ENCODE peak calls at places on chromosomes 16 and 17, in nine cellular contexts. Z is cardiac muscle cell, D is left ventricle myocardium inferior, O is pancreas, C is H9, N is ascending aorta, W is SJSA1, K is neural progenitor cell, M is OCI-LY7. U is an unnamed sample.

GRCh38 chr16:726438-727290 is at the start of the genes CCDC78 and HAGHL:
- DNase-seq in Z (peak; percentile 71), D (peak; percentile 67), O (peak; percentile 74), C (peak; percentile 85), N (no peak), W (no peak), K (peak; percentile 86), M (peak; percentile 78), U (peak; percentile 78)

GRCh38 chr17:77566566-77566965 is 391.9 kb upstream of the TNRC6C start:
- DNase-seq in Z (no peak), D (no peak), O (no peak), C (no peak), N (no peak), W (no peak), K (no peak), M (no peak), U (no peak)

GRCh38 chr16:84789431-84789830 is 30.4 kb upstream of the CRISPLD2 start:
- DNase-seq in Z (no peak), D (no peak), O (no peak), C (no peak), N (no peak), W (no peak), K (no peak), M (no peak), U (no peak)

GRCh38 chr16:82016964-82017363 is 5.7 kb upstream of the SDR42E1 start:
- DNase-seq in Z (no peak), D (no peak), O (no peak), C (no peak), N (no peak), W (no peak), K (no peak), M (no peak), U (no peak)

GRCh38 chr17:32752934-32753333 is 124.0 kb downstream of the MYO1D start:
- DNase-seq in Z (no peak), D (no peak), O (no peak), C (no peak), N (no peak), W (no peak), K (no peak), M (no peak), U (no peak)

GRCh38 chr16:58491-59439 is 5.1 kb downstream of the SNRNP25 start:
- DNase-seq in Z (no peak), D (no peak), O (peak; percentile 17), C (no peak), N (no peak), W (no peak), K (no peak), M (no peak), U (no peak)

GRCh38 chr16:16042076-16042475 is 92.7 kb downstream of the ABCC1 start:
- DNase-seq in Z (peak; percentile 49), D (peak; percentile 53), O (no peak), C (no peak), N (no peak), W (no peak), K (no peak), M (no peak), U (no peak)

GRCh38 chr17:80789356-80789902 is 202.2 kb upstream of the CHMP6 start:
- DNase-seq in Z (no peak), D (no peak), O (no peak), C (peak; percentile 19), N (no peak), W (peak; percentile 89), K (no peak), M (peak; percentile 71), U (no peak)

GRCh38 chr16:55040366-55041086 is 109.9 kb downstream of the IRX5 start:
- DNase-seq in Z (no peak), D (no peak), O (no peak), C (peak; percentile 21), N (no peak), W (no peak), K (no peak), M (no peak), U (no peak)

GRCh38 chr16:55042556-55043432 is 112.1 kb downstream of the IRX5 start:
- DNase-seq in Z (no peak), D (no peak), O (no peak), C (peak; percentile 12), N (no peak), W (no peak), K (no peak), M (no peak), U (no peak)

GRCh38 chr16:55039931-55040330 is 109.3 kb downstream of the IRX5 start:
- DNase-seq in Z (no peak), D (no peak), O (no peak), C (peak; percentile 10), N (no peak), W (no peak), K (no peak), M (no peak), U (no peak)

GRCh38 chr16:55043499-55043898 is 112.8 kb downstream of the IRX5 start:
- DNase-seq in Z (no peak), D (no peak), O (no peak), C (no peak), N (no peak), W (no peak), K (peak; percentile 35), M (no peak), U (no peak)

DNA sequence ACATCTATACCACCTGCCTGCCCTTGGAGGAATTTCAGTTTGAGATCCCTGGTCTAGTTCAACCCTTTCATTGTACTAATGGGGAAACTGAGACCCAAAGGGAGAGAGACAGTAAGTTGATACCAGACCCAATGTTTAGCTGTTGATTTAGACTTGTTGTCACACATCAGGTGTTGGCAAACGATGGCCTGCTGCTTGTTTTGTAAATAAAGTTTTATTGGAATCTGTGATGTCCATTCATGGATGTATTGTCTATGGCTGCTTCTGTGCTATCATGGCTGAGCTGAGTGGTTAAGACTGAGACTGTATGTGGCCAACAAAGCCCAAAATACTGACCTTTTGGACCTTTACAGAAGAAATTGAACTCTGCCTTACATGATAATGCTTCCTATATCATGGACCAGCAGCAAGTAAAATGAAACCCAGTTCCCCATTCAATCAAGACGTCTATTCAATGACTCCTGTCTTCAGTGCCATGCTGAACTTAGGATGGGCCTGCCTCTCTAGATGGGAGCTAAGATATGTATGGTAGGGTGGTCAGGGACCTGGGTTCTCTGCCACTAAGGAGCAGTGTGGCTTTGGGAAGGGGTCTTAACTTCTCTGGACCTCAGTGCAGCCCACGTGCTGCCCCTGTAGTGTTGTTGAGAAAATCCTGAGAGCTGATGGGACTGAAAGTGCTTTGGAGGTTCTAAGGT is 111.0 kb downstream of the IRX5 start:
- DNase-seq in Z (no peak), D (no peak), O (no peak), C (no peak), N (no peak), W (no peak), K (no peak), M (no peak), U (no peak)
- H3K4me1 ChIP-seq in Z (no peaks in the 10 kb centered on the region), D (no peaks in the 10 kb centered on the region), O (no peaks in the 10 kb centered on the region), C (no peaks in the 10 kb centered on the region), N (no peaks in the 10 kb centered on the region), W (no peaks in the 10 kb centered on the region), K (no peaks in the 10 kb centered on the region), M (no peaks in the 10 kb centered on the region), U (no peaks in the 10 kb centered on the region)

GRCh38 chr16:35440875-35441274 is 1981.5 kb downstream of the TP53TG3F start:
- DNase-seq in Z (no peak), D (no peak), O (no peak), C (no peak), N (no peak), W (no peak), K (no peak), M (no peak), U (no peak)
- H3K9me3 ChIP-seq in Z (no peaks in the 10 kb centered on the region), D (peaks cover 34% of the 10 kb centered on the region), O (no peaks in the 10 kb centered on the region), C (peaks cover 91% of the 10 kb centered on the region), N (no peaks in the 10 kb centered on the region), W (peaks cover 4% of the 10 kb centered on the region), K (peaks cover 39% of the 10 kb centered on the region), M (no peaks in the 10 kb centered on the region), U (peaks cover 66% of the 10 kb centered on the region)

DNA sequence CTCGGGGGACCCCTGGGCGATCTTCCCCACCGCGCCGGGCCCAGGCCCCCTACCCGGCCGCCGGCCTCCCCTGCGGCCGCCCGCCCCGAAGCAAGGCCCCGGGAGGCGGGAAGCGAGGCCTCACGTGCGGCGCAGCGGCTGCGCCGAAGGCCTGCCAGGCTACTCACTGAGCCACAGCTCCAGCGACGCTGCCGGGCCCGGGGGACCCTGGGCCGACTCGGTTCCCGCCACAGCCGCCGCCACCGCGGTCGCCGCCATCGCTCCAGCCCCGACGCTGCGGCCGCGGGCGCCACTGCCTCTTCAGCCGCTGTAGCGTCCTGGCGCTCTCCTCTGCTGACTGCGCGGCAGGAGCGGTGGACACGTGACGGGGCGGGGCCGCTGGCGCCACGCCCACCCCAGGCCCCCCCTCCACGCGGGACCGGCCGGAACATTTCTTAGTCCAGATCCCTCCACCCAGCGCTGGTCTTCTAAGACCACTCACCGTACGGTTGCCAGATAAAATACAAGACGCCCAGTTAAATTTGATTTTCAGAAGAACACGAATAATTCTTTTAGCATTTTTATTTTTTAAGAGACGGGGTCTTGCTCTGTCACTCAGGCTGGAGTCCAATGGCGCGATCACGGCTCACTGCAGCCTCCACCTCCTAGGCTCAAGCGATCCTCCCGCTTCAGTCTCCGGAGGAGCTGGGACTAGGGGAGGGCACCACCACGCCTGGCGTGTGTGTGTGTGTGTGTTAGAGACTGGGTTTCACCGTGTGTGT is at the start of gene GGA2:
- DNase-seq in Z (peak; percentile 90), D (peak; percentile 86), O (peak; percentile 90), C (peak; percentile 80), N (peak; percentile 46), W (peak; percentile 89), K (peak; percentile 89), M (peak; percentile 91), U (peak; percentile 88)
- H3K4me1 ChIP-seq in Z (peaks cover 6% of the 10 kb centered on the region), D (peaks cover 59% of the 10 kb centered on the region), O (peaks cover 23% of the 10 kb centered on the region), C (no peaks in the 10 kb centered on the region), N (no peaks in the 10 kb centered on the region), W (peaks cover 16% of the 10 kb centered on the region), K (peaks cover 30% of the 10 kb centered on the region), M (peaks cover 62% of the 10 kb centered on the region), U (peaks cover 13% of the 10 kb centered on the region)

DNA sequence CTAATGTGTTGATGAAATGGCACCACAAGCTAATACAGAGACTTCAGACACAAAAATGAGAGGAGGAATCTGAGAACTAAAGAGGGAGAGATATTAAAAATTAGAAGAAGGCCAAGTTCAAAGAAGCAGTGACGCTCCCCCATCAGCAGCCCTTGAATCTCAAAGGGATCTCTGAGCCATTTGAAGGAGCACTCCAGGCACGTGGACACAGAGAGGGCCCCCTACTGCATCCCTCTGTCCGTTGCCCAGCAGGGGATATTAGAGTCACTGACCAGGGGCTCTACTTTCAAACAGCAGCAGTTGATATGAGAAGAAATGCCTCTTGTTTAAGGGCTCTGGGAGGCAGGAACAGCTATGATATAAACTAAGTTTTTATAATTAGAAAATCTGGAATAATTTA is 479.0 kb upstream of the SALL1 start:
- DNase-seq in Z (no peak), D (no peak), O (no peak), C (peak; percentile 39), N (no peak), W (no peak), K (no peak), M (no peak), U (no peak)
- H3K9me3 ChIP-seq in Z (no peaks in the 10 kb centered on the region), D (no peaks in the 10 kb centered on the region), O (no peaks in the 10 kb centered on the region), C (no peaks in the 10 kb centered on the region), N (no peaks in the 10 kb centered on the region), W (no peaks in the 10 kb centered on the region), K (no peaks in the 10 kb centered on the region), M (no peaks in the 10 kb centered on the region), U (no peaks in the 10 kb centered on the region)

U was measured in mucosa of descending colon.